ENCODE peak calls at places on chromosome 1, in four cellular contexts. A is transverse colon, U is OCI-LY7, E is uterus. S is an unnamed sample.
A peak's percentile ranks its signal among the peaks of the same experiment; 100 is the strongest.

GRCh38 chr1:225462714-225463574 is 35.1 kb upstream of the LBR start:
- DNase-seq in U (no peak), E (peak; percentile 60), A (no peak), S (peak; percentile 50)

GRCh38 chr1:189149547-189150375 is 1327.9 kb downstream of the BRINP3 start:
- DNase-seq in E (no peak), U (no peak), A (no peak), S (no peak)

GRCh38 chr1:183090386-183091006 is 67.3 kb downstream of the LAMC1 start:
- DNase-seq in U (no peak), E (peak; percentile 70), A (peak; percentile 52), S (no peak)

GRCh38 chr1:152968248-152968647 is 2.2 kb upstream of the SPRR4 start:
- DNase-seq in A (no peak), U (no peak), E (no peak), S (no peak)

GRCh38 chr1:68220420-68220819 is 11.9 kb downstream of the WLS start:
- DNase-seq in U (no peak), E (no peak), A (no peak), S (no peak)

GRCh38 chr1:24540906-24541710 is 14.8 kb upstream of the NCMAP start:
- DNase-seq in A (peak; percentile 65), U (no peak), E (no peak), S (no peak)

GRCh38 chr1:21909787-21910503 is 27.2 kb downstream of the HSPG2 start:
- DNase-seq in A (no peak), E (peak; percentile 85), U (no peak), S (no peak)

GRCh38 chr1:23387494-23387893 is 17.9 kb upstream of the ZNF436 start:
- DNase-seq in U (no peak), E (no peak), A (no peak), S (no peak)

GRCh38 chr1:48043524-48043923 is 46.3 kb upstream of the TRABD2B start:
- DNase-seq in U (no peak), E (no peak), A (no peak), S (no peak)

GRCh38 chr1:20365421-20366075 is 74.9 kb downstream of the VWA5B1 start:
- DNase-seq in A (no peak), E (no peak), U (no peak), S (no peak)

GRCh38 chr1:162159515-162159914 is 90.0 kb downstream of the NOS1AP start:
- DNase-seq in E (no peak), U (no peak), A (peak; percentile 70), S (peak; percentile 71)

GRCh38 chr1:15152318-15153183 is 996 bp upstream of the TMEM51 start:
- DNase-seq in A (peak; percentile 92), E (peak; percentile 83), U (no peak), S (peak; percentile 93)

GRCh38 chr1:29253180-29253579 is 16.9 kb downstream of the PTPRU start:
- DNase-seq in U (no peak), A (no peak), E (no peak), S (no peak)

GRCh38 chr1:216560527-216560926 is 137.3 kb upstream of the USH2A start:
- DNase-seq in A (no peak), E (no peak), U (no peak), S (no peak)

GRCh38 chr1:150364231-150365003 is 470 bp downstream of the RPRD2 start:
- DNase-seq in U (peak; percentile 79), E (peak; percentile 77), A (peak; percentile 82), S (peak; percentile 89)
- TF ChIP-seq CTCF in U (peak; percentile 29), E (no peak), A (no peak), S (no peak)

GRCh38 chr1:203290261-203291089 is 14.8 kb upstream of the BTG2 start:
- DNase-seq in A (peak; percentile 99), U (peak; percentile 96), E (peak; percentile 97), S (peak; percentile 99)
- H3K4me3 ChIP-seq in A (peak overlapping the region; percentile 38), U (peak overlapping the region; percentile 63), E (no peak overlapping the region), S (no peak overlapping the region)

DNA sequence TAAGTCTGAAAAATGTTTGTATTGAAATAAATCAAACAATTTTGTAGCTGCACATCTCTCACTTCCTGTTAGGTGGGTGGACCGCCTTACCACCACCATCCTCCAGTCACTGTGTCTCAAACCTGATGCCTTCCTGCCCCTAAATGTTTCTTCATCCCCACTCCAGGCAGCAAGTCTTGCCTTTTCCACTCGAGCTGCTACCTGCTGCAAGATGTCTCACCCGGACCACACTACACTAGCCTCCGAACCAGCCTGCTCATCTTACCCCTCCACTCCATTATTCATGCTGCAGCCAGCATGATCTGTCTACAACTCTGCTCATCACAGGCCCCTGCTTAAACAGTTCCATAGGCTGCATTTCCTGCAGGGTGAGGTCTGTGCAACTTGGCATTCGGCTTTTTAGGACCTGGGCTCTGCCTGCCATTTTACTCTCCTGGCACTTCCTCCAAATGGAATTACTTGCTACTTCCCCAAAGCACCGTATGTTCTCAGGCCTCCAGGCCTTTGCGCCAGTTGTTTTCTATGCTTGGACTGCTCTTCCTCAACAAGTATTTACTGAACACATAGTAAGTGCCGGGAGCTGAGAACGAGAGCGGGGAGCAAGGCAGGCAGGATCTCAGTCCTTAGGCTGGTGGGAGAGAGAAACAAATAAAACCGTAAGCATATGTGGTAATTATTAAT is 5.2 kb upstream of the SF3A3 start:
- DNase-seq in A (no peak), E (no peak), U (no peak), S (no peak)
- H3K4me1 ChIP-seq in A (peaks cover 47% of the 10 kb centered on the region), E (peaks cover 13% of the 10 kb centered on the region), U (peaks cover 29% of the 10 kb centered on the region), S (peaks cover 22% of the 10 kb centered on the region)

GRCh38 chr1:236392182-236392581 is 1.9 kb upstream of the EDARADD start:
- DNase-seq in U (no peak), E (no peak), A (no peak), S (no peak)
- TF ChIP-seq CTCF in U (no peak), E (no peak), A (no peak), S (no peak)

S was measured in mucosa of descending colon.